ENCODE peak calls at places on chromosomes 4 and X, in four cellular contexts. R is body of pancreas, G is heart right ventricle, E is left ventricle myocardium inferior. X is an unnamed sample.

GRCh38 chrX:24839331-24839730 is 145.6 kb downstream of the POLA1 start:
- DNase-seq in E (no peak), R (no peak), G (no peak), X (no peak)

GRCh38 chrX:85379174-85379907 is at the start of gene POF1B:
- DNase-seq in E (no peak), R (peak), G (peak), X (no peak)

GRCh38 chr4:66178901-66179300 is 508.6 kb upstream of the EPHA5 start:
- DNase-seq in E (no peak), G (no peak), R (no peak), X (no peak)

GRCh38 chr4:106496066-106496465 is 127.5 kb upstream of the GIMD1 start:
- DNase-seq in R (no peak), E (no peak), G (no peak), X (no peak)

GRCh38 chrX:143635915-143636314 is at the start of gene SLITRK4:
- DNase-seq in G (no peak), R (peak), E (no peak), X (peak)

GRCh38 chr4:123114915-123115756 is 192.7 kb upstream of the NUDT6 start:
- DNase-seq in R (no peak), E (no peak), G (no peak), X (no peak)

GRCh38 chr4:181278941-181279340 is 964.3 kb upstream of the TENM3 start:
- DNase-seq in R (no peak), G (no peak), E (no peak), X (no peak)

GRCh38 chr4:184250795-184251679 is 33.4 kb upstream of the ENPP6 start:
- DNase-seq in E (no peak), R (no peak), G (no peak), X (no peak)

GRCh38 chr4:24488399-24489164 is 95.8 kb downstream of the DHX15 start:
- DNase-seq in G (peak), R (peak), E (peak), X (peak)

GRCh38 chrX:44908198-44908597 is 35.2 kb downstream of the KDM6A start:
- DNase-seq in G (no peak), R (no peak), E (no peak), X (no peak)

GRCh38 chr4:152462715-152463114 is 73.2 kb downstream of the FBXW7 start:
- DNase-seq in G (no peak), E (no peak), R (no peak), X (no peak)

GRCh38 chr4:106746451-106746850 is 289.7 kb downstream of the DKK2 start:
- DNase-seq in G (no peak), R (no peak), E (no peak), X (no peak)

GRCh38 chr4:4618846-4619245 is 77.0 kb upstream of the STX18 start:
- DNase-seq in R (no peak), G (no peak), E (no peak), X (no peak)

GRCh38 chr4:6892909-6893202 is 16.8 kb upstream of the TBC1D14 start:
- DNase-seq in E (no peak), G (no peak), R (no peak), X (no peak)

GRCh38 chrX:108224727-108225455 is 133.3 kb downstream of the ATG4A start:
- DNase-seq in E (no peak), G (no peak), R (no peak), X (peak)

GRCh38 chr4:84914686-84915395 is 51.6 kb downstream of the WDFY3 start:
- DNase-seq in E (no peak), G (no peak), R (no peak), X (no peak)

GRCh38 chrX:154719132-154719675 is 31.7 kb downstream of the GAB3 start:
- DNase-seq in G (no peak), R (no peak), E (no peak), X (no peak)

GRCh38 chrX:38110231-38110630 is 103.9 kb downstream of the SYTL5 start:
- DNase-seq in G (no peak), R (no peak), E (no peak), X (no peak)

GRCh38 chrX:97372006-97372766 is 488.5 kb downstream of the RPA4 start:
- DNase-seq in E (no peak), R (no peak), G (no peak), X (no peak)

GRCh38 chrX:103376118-103376978 is at the start of gene BEX3:
- DNase-seq in R (peak), E (peak), G (peak), X (peak)

GRCh38 chr4:37803348-37803973 is 23.0 kb upstream of the PGM2 start:
- DNase-seq in G (peak), R (no peak), E (no peak), X (no peak)

GRCh38 chr4:55866973-55867574 is 13.6 kb downstream of the EXOC1 start:
- DNase-seq in G (peak), E (no peak), R (peak), X (no peak)

GRCh38 chr4:75598390-75598789 is 31.9 kb downstream of the CDKL2 start:
- DNase-seq in E (no peak), R (no peak), G (no peak), X (no peak)

GRCh38 chrX:86930419-86930818 is 587.2 kb upstream of the KLHL4 start:
- DNase-seq in R (no peak), E (no peak), G (no peak), X (no peak)

GRCh38 chr4:155666701-155667537 is at the start of gene GUCY1A1:
- DNase-seq in G (peak), R (peak), E (peak), X (peak)

GRCh38 chr4:7190668-7191545 is 1.4 kb upstream of the SORCS2 start:
- DNase-seq in E (no peak), R (no peak), G (no peak), X (no peak)

GRCh38 chrX:81301877-81302276 is 100.0 kb downstream of the SH3BGRL start:
- DNase-seq in G (no peak), E (no peak), R (no peak), X (no peak)

GRCh38 chr4:83906561-83906960 is 370.7 kb downstream of the GPAT3 start:
- DNase-seq in G (no peak), R (no peak), E (no peak), X (no peak)

GRCh38 chr4:189096717-189097116 is 844.0 kb upstream of the FRG1 start:
- DNase-seq in R (no peak), E (no peak), G (no peak), X (no peak)

GRCh38 chr4:99483636-99484035 is 27.2 kb upstream of the C4orf17 start:
- DNase-seq in R (no peak), E (no peak), G (no peak), X (no peak)

GRCh38 chr4:150078996-150079581 is 844 bp downstream of the DCLK2 start:
- DNase-seq in R (peak), E (peak), G (peak), X (peak)
- TF ChIP-seq CTCF in R (peak), E (peak), G (no peak), X (no peak)

GRCh38 chr4:168321006-168321405 is 2.5 kb upstream of the DDX60 start:
- DNase-seq in E (no peak), R (no peak), G (no peak), X (no peak)

GRCh38 chr4:168319486-168320019 is 1.0 kb upstream of the DDX60 start:
- DNase-seq in R (no peak), G (no peak), E (no peak), X (no peak)

GRCh38 chr4:168318266-168318895 is at the start of gene DDX60:
- DNase-seq in E (peak), G (peak), R (peak), X (peak)
- TF ChIP-seq CTCF in E (peak), G (peak), R (peak), X (no peak)

GRCh38 chrX:131262200-131262599 is 26.9 kb downstream of the IGSF1 start:
- DNase-seq in G (no peak), E (no peak), R (peak), X (no peak)

GRCh38 chrX:131264665-131265064 is 24.4 kb downstream of the IGSF1 start:
- DNase-seq in E (no peak), R (peak), G (peak), X (no peak)

GRCh38 chrX:131264053-131264452 is 25.1 kb downstream of the IGSF1 start:
- DNase-seq in R (no peak), E (no peak), G (no peak), X (no peak)

DNA sequence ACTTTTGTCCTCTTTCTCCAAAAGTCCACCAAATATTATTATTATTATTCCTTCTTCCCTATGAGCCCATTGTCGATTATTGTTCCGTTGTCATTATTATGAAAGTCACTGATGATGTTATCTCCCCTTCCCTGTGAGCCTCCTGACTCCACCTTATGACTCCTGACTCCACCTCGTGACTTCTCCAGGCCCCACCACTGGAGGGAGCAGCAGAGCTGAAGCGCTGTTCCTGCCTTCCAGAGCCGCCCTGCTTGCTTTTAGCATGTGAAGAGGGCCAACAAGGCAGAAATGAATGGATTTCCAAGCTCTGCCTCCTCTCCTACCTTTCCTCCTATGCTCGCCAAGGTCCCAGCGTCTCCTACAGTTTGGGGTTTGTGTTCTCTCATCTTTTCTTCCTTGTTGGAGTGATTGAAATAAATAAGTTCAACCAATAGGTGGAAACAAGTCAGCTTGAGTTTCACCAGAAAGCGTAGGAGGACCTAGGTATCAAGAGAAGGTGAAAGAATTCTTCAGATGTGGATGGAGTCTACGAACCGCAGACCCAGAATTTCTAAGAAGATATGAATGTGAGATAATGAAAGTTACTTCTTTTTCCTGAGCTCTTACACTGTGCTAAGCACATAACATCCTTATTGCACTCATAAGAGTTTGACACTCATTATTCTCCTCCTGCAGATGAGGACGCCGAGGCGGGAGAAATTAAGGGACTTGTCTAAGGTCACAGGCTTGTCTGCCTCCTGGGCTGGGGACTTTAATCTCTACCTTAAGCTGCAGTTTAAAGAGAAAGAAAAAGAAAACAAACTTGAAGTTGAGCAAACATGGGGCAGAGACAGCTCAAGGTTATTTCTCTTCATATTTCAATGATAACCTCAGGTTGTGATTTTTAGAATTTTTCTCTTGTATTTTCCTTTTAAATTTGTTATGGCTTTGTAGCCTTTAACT is 26.1 kb downstream of the IGSF1 start:
- DNase-seq in R (peak), G (no peak), E (no peak), X (peak)
- TF ChIP-seq CTCF in R (peak), G (peak), E (peak), X (no peak)

GRCh38 chrX:65451663-65452062 is 82.9 kb downstream of the LAS1L start:
- DNase-seq in E (no peak), R (peak), G (no peak), X (peak)
- TF ChIP-seq CTCF in E (peak), R (peak), G (peak), X (peak)

GRCh38 chr4:16092682-16093319 is 9.0 kb upstream of the PROM1 start:
- DNase-seq in G (no peak), R (no peak), E (no peak), X (no peak)
- TF ChIP-seq CTCF in G (no peak), R (no peak), E (no peak), X (no peak)

DNA sequence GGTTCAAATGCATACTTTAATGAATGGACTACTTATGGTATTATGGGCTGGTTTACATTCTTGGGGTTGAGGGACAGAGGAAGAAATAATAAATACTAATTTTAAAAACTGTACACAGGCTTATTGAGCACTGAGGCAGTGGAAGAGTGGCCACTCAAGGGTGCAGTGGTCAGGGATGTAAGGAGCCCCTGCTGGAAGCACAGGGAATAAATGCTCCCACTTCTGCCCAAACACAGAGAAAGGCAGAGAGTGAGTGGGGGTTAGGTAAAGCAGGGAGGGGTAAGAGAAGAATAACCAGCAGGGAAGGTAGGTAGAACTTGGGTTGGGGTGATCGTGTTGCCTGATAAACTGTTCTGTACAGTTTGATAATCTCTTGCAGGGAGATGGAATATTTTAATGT is 60.0 kb downstream of the GAB1 start:
- DNase-seq in E (no peak), R (no peak), G (no peak), X (no peak)
- TF ChIP-seq CTCF in E (no peak), R (no peak), G (no peak), X (no peak)

GRCh38 chr4:164027805-164028204 is 533.3 kb downstream of the TMA16 start:
- DNase-seq in G (no peak), R (no peak), E (no peak), X (no peak)

GRCh38 chr4:164021947-164022346 is 527.5 kb downstream of the TMA16 start:
- DNase-seq in E (no peak), G (no peak), R (no peak), X (no peak)

DNA sequence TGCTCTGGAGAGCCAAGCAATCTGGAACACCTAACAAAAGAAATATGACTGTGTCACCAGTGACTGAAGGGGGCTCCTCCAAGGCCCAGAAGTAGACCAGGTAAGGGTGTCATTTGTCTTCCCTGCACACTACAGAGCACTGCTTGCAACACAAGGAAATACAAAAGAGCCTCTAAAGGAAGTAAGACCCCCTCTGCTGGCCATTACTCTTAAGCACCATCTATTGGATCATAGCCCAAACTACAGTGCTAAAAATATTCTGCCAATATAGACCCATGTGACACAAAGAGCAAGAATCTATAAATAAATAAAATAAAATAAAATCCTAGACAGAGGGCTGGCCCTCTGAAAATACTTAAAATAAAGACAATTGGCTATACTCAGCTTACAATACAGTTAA is 528.7 kb downstream of the TMA16 start:
- DNase-seq in E (no peak), R (no peak), G (no peak), X (no peak)
- TF ChIP-seq CTCF in E (no peak), R (no peak), G (no peak), X (no peak)